ENCODE peak calls at places on chromosomes 16 and 17, in four cellular contexts. O is left ventricle myocardium inferior, Q is small intestine, M is breast epithelium. L is an unnamed sample.

GRCh38 chr16:6032438-6032837 is 934.8 kb upstream of the EEF2KMT start:
- DNase-seq in O (no peak), Q (no peak), M (no peak), L (no peak)

GRCh38 chr17:12637015-12637414 is 28.7 kb upstream of the MYOCD start:
- DNase-seq in O (no peak), Q (no peak), M (no peak), L (no peak)

GRCh38 chr16:24689128-24689527 is 40.3 kb upstream of the TNRC6A start:
- DNase-seq in O (no peak), Q (peak; percentile 12), M (no peak), L (no peak)

GRCh38 chr16:87791295-87792204 is 25.8 kb upstream of the KLHDC4 start:
- DNase-seq in O (no peak), Q (no peak), M (no peak), L (no peak)

GRCh38 chr16:11781773-11782172 is 15.3 kb downstream of the ZC3H7A start:
- DNase-seq in O (no peak), Q (no peak), M (no peak), L (no peak)

GRCh38 chr17:79090503-79091372 is 16.1 kb downstream of the ENGASE start:
- DNase-seq in O (no peak), Q (peak; percentile 48), M (no peak), L (no peak)

GRCh38 chr17:54282886-54283285 is 460.2 kb downstream of the KIF2B start:
- DNase-seq in O (no peak), Q (no peak), M (no peak), L (no peak)

GRCh38 chr16:84308120-84308519 is 13.4 kb downstream of the WFDC1 start:
- DNase-seq in O (peak; percentile 41), Q (peak; percentile 53), M (no peak), L (no peak)

GRCh38 chr17:8740486-8740885 is 4.2 kb downstream of the CCDC42 start:
- DNase-seq in O (no peak), Q (peak; percentile 7), M (no peak), L (no peak)

GRCh38 chr16:23835390-23836077 is at the start of gene PRKCB:
- DNase-seq in O (peak; percentile 70), Q (peak; percentile 82), M (no peak), L (peak; percentile 74)

GRCh38 chr16:11557811-11558210 is 28.9 kb downstream of the LITAF start:
- DNase-seq in O (peak; percentile 65), Q (no peak), M (no peak), L (no peak)

GRCh38 chr17:72423718-72424117 is 302.9 kb downstream of the SOX9 start:
- DNase-seq in O (no peak), Q (no peak), M (no peak), L (no peak)

GRCh38 chr17:81947189-81947588 is at the start of gene MYADML2:
- DNase-seq in O (no peak), Q (no peak), M (no peak), L (no peak)

GRCh38 chr16:23679274-23679985 is 741 bp downstream of the PLK1 start:
- DNase-seq in O (no peak), Q (peak; percentile 66), M (no peak), L (no peak)

GRCh38 chr17:33200116-33200515 is 93.0 kb downstream of the ASIC2 start:
- DNase-seq in O (no peak), Q (peak; percentile 82), M (no peak), L (no peak)

GRCh38 chr17:10149573-10150399 is 48.6 kb downstream of the GAS7 start:
- DNase-seq in O (no peak), Q (no peak), M (no peak), L (no peak)

GRCh38 chr17:32370426-32370825 is 20.5 kb downstream of the ZNF207 start:
- DNase-seq in O (no peak), Q (no peak), M (no peak), L (no peak)

GRCh38 chr16:69089091-69089912 is 16.2 kb upstream of the HAS3 start:
- DNase-seq in O (no peak), Q (peak; percentile 68), M (no peak), L (no peak)

GRCh38 chr16:55379876-55380390 is 55.9 kb downstream of the IRX6 start:
- DNase-seq in O (no peak), Q (no peak), M (no peak), L (no peak)

DNA sequence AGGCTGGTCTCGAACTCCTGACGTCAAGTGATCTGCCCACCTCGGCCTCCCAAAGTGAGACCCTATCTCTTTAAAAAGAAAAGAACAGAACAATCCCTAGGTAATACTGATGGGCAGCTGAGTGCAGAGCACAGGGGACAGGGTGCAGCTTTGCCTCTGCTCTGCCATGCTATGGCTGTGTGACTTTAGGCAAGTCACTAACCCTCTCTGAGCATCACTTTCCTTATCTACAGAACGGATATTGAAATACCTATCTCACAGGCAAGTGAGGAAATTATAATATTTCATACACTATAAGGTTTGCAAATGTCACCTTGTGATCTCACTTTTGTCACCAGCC is 4.1 kb downstream of the CASKIN2 start:
- DNase-seq in O (no peak), Q (no peak), M (no peak), L (no peak)
- H3K4me1 ChIP-seq in O (peaks cover 97% of the 10 kb centered on the region), Q (peaks cover 7% of the 10 kb centered on the region), M (peaks cover 4% of the 10 kb centered on the region), L (peaks cover 19% of the 10 kb centered on the region)

GRCh38 chr17:42190491-42191180 is 3.7 kb downstream of the GHDC start:
- DNase-seq in O (no peak), Q (no peak), M (no peak), L (no peak)
- H3K4me1 ChIP-seq in O (peaks cover 24% of the 10 kb centered on the region), Q (peaks cover 5% of the 10 kb centered on the region), M (peaks cover 7% of the 10 kb centered on the region), L (peaks cover 9% of the 10 kb centered on the region)

GRCh38 chr16:3865241-3865640 is 15.3 kb downstream of the CREBBP start:
- DNase-seq in O (no peak), Q (no peak), M (no peak), L (no peak)

GRCh38 chr16:3868967-3869366 is 11.5 kb downstream of the CREBBP start:
- DNase-seq in O (no peak), Q (no peak), M (no peak), L (no peak)

GRCh38 chr16:3864562-3864961 is 16.0 kb downstream of the CREBBP start:
- DNase-seq in O (no peak), Q (no peak), M (no peak), L (no peak)

GRCh38 chr16:3868556-3868955 is 12.0 kb downstream of the CREBBP start:
- DNase-seq in O (no peak), Q (no peak), M (no peak), L (no peak)

GRCh38 chr16:3866703-3867431 is 13.6 kb downstream of the CREBBP start:
- DNase-seq in O (no peak), Q (no peak), M (no peak), L (no peak)
- H3K4me1 ChIP-seq in O (peaks cover 98% of the 10 kb centered on the region), Q (peaks cover 6% of the 10 kb centered on the region), M (no peaks in the 10 kb centered on the region), L (peaks cover 30% of the 10 kb centered on the region)

GRCh38 chr17:39923230-39923629 is 4.2 kb downstream of the ORMDL3 start:
- DNase-seq in O (no peak), Q (no peak), M (no peak), L (no peak)

GRCh38 chr17:39923836-39924690 is 3.3 kb downstream of the ORMDL3 start:
- DNase-seq in O (no peak), Q (no peak), M (no peak), L (no peak)

GRCh38 chr17:39926135-39926587 is 1.2 kb downstream of the ORMDL3 start:
- DNase-seq in O (no peak), Q (no peak), M (no peak), L (no peak)

GRCh38 chr17:39925282-39926134 is 1.9 kb downstream of the ORMDL3 start:
- DNase-seq in O (no peak), Q (no peak), M (no peak), L (no peak)

GRCh38 chr17:39924691-39925055 is 2.7 kb downstream of the ORMDL3 start:
- DNase-seq in O (no peak), Q (no peak), M (no peak), L (no peak)
- H3K4me1 ChIP-seq in O (peaks cover 72% of the 10 kb centered on the region), Q (peaks cover 14% of the 10 kb centered on the region), M (peaks cover 11% of the 10 kb centered on the region), L (peaks cover 13% of the 10 kb centered on the region)

L was measured in lung.